ENCODE peak calls at places on chromosomes 12 and 14, in six cellular contexts. I, R, S, T, V and N are unnamed samples. For H3K4me1, the result is how much of the 10 kb centered on the place peaks cover.

GRCh38 chr12:48794870-48795269 is 6.0 kb upstream of the ADCY6 start:
- DNase-seq in S (no peak), V (no peak), I (peak), R (no peak), T (no peak), N (no peak)

GRCh38 chr14:47507866-47508265 is 167.5 kb downstream of the MDGA2 start:
- DNase-seq in T (no peak), S (no peak), R (no peak), I (no peak), V (no peak), N (no peak)

GRCh38 chr12:12839886-12840285 is 26.7 kb downstream of the DDX47 start:
- DNase-seq in V (peak), R (no peak), S (peak), I (peak), T (peak), N (no peak)

GRCh38 chr12:80443974-80444666 is at the start of gene PTPRQ:
- DNase-seq in T (no peak), I (peak), S (no peak), V (no peak), R (no peak), N (no peak)

GRCh38 chr12:131103614-131104463 is 150.1 kb downstream of the ADGRD1 start:
- DNase-seq in T (no peak), R (peak), V (no peak), I (no peak), S (no peak), N (no peak)

GRCh38 chr14:106204063-106204462 is 677.7 kb downstream of the TMEM121 start:
- DNase-seq in V (no peak), R (no peak), I (no peak), S (no peak), T (no peak), N (no peak)

GRCh38 chr12:132276066-132276719 is 53.2 kb downstream of the GALNT9 start:
- DNase-seq in V (no peak), I (no peak), T (no peak), S (no peak), R (no peak), N (peak)

GRCh38 chr14:76742961-76743360 is 18.3 kb upstream of the VASH1 start:
- DNase-seq in S (peak), R (no peak), I (no peak), T (no peak), V (no peak), N (no peak)

GRCh38 chr14:81234268-81234667 is 13.5 kb upstream of the GTF2A1 start:
- DNase-seq in I (no peak), R (no peak), T (no peak), S (no peak), V (no peak), N (no peak)

GRCh38 chr12:18361431-18361830 is 100.1 kb downstream of the PIK3C2G start:
- DNase-seq in V (no peak), R (no peak), T (no peak), S (no peak), I (no peak), N (no peak)
- TF ChIP-seq CTCF in V (no peak), R (no peak), T (peak), S (no peak), I (no peak), N (no peak)

GRCh38 chr12:124407074-124407473 is 112.2 kb downstream of the RFLNA start:
- DNase-seq in S (no peak), R (no peak), V (no peak), T (no peak), I (no peak), N (no peak)
- H3K4me1 ChIP-seq in S (under half), R (under half), V (under half), T (under half), I (under half), N (under half)

GRCh38 chr14:23566782-23567185 is 807 bp downstream of the AP1G2 start:
- DNase-seq in V (no peak), T (no peak), S (no peak), R (no peak), I (no peak), N (no peak)
- TF ChIP-seq CTCF in V (peak), T (peak), S (no peak), R (no peak), I (peak), N (no peak)

GRCh38 chr14:97527993-97528392 is 730.8 kb downstream of the VRK1 start:
- DNase-seq in R (no peak), I (no peak), S (no peak), V (no peak), T (no peak), N (no peak)
- H3K4me1 ChIP-seq in R (under half), I (under half), S (under half), V (under half), T (under half), N (under half)

DNA sequence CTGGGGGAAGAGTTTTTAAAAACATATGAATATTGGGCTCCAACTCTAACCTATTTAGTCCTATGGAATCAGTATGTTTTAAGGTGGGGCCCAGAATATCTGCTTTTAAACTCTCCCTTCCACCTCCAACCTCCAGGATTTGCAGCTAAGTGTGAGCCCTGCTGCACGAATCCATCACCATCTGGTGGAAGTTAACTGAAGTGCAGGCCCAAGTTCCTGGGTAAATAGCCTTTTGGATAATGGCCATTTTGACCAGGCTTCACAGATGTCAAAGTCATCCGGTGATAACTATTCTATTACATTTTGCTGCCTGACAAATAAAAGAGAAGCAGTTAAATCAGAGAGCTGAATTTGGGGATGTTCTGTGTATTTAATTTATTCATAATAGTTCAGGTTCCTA is 58.1 kb upstream of the RMST start:
- DNase-seq in V (peak), S (peak), R (peak), T (peak), I (peak), N (no peak)
- TF ChIP-seq CTCF in V (peak), S (peak), R (peak), T (peak), I (peak), N (peak)

GRCh38 chr12:58916153-58916709 is 4.1 kb downstream of the LRIG3 start:
- DNase-seq in T (no peak), I (no peak), R (no peak), S (no peak), V (no peak), N (no peak)

GRCh38 chr12:58916891-58917570 is 3.3 kb downstream of the LRIG3 start:
- DNase-seq in R (no peak), V (no peak), S (no peak), T (no peak), I (peak), N (no peak)

GRCh38 chr12:58917699-58918334 is 2.5 kb downstream of the LRIG3 start:
- DNase-seq in R (no peak), T (no peak), V (no peak), I (no peak), S (no peak), N (no peak)

GRCh38 chr12:58915634-58916033 is 4.7 kb downstream of the LRIG3 start:
- DNase-seq in T (no peak), I (peak), R (no peak), S (no peak), V (no peak), N (no peak)

GRCh38 chr12:58914457-58914856 is 5.8 kb downstream of the LRIG3 start:
- DNase-seq in S (no peak), V (no peak), R (no peak), I (no peak), T (no peak), N (no peak)
- H3K4me1 ChIP-seq in S (under half), V (under half), R (under half), I (under half), T (under half), N (under half)

DNA sequence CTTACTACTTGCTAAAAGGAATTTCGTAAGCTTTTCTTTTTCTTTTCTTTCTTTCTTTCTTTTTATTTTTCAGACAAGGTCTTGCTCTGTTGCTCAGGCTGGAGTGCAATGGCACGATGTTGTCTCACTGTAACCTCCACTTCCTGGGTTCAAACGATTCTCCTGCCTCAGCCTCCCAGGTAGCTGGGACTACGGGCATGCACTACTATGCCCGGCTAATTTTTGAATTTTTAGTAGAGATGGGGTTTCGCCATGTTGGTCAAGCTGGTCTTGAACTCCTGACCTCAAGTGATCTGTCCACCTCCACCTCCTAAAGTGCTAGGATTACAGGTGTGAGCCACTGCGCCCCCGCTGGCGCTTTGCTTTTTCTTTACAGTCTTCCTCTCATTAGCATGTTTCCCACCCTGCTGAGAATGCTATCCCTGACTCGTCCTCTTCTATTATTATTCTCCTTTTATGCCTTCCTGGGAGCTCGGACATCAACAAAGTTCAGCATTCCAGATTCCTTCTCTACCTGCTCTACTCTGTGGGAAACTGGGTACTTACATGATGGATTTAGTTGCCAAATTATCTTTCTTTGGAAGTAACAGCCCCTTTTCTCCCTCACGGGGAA is 3.1 kb downstream of the MTHFD1 start:
- DNase-seq in T (no peak), S (no peak), R (no peak), I (no peak), V (no peak), N (no peak)
- TF ChIP-seq CTCF in T (no peak), S (no peak), R (no peak), I (no peak), V (no peak), N (no peak)

GRCh38 chr12:27552886-27553560 is 29.0 kb downstream of the PPFIBP1 start:
- DNase-seq in I (peak), T (no peak), R (no peak), V (no peak), S (peak), N (no peak)

GRCh38 chr12:27551172-27551840 is 27.3 kb downstream of the PPFIBP1 start:
- DNase-seq in V (no peak), T (no peak), I (no peak), S (no peak), R (no peak), N (no peak)

GRCh38 chr12:27550653-27550975 is 26.6 kb downstream of the PPFIBP1 start:
- DNase-seq in I (no peak), S (no peak), V (no peak), T (no peak), R (no peak), N (no peak)

GRCh38 chr12:27554003-27554402 is 30.0 kb downstream of the PPFIBP1 start:
- DNase-seq in I (no peak), S (no peak), T (no peak), V (no peak), R (no peak), N (no peak)

DNA sequence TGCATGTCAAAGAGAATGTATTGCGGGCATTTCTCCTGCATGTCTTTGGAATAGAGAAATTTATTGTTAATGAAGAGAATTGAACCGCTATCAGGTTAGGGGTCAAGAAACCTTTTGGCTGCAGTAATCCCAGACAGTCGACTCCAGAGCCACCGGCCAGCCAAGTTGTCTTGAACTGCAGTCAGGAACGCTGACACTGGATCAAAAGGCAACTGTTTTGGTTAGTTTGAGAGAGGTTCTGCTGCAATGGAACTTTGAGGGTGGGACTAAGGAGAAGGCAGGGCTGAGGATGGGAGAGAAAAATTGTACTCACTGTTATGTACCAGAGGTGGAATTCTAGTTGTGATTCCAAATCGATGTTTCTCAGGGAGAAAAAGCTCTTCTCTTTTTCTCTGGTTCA is 28.2 kb downstream of the PPFIBP1 start:
- DNase-seq in V (no peak), R (no peak), S (no peak), I (no peak), T (no peak), N (no peak)
- H3K4me1 ChIP-seq in V (half or more), R (under half), S (half or more), I (under half), T (half or more), N (half or more)

DNA sequence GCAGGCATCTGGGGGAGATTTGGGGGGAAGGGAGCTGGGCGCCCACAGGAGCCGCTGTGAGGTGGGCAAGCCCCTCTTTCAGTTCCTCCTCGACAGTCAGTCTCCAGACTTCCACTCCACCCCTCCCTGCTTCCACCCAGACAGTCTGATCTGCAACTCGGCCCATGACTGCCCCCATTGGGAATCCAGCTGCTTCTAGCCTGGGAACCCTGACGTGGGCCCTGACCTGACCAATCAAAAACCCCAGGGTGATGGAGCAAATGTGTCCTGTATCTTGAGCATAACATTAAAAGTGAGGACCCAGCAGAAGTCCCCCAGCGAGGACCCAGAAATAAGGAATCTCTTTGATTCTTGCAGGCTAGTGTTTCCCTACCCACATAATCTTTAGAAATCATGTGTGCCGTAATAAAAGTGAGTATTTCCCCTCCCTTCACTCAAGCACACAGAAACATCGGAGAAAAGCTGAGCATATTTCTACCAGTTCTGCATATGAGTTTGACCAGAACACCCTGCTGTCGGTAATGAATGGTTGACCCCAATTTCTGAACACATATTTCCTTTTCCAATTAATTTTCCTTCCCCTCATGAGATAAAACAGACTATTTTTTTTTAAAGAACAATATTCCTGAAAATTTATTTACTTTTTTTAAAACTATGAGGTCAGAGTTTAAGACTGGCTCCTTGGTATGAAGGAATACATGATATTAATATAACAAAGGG is 6.4 kb downstream of the SSH1 start:
- DNase-seq in R (no peak), T (no peak), V (peak), I (peak), S (peak), N (peak)
- TF ChIP-seq CTCF in R (no peak), T (no peak), V (peak), I (peak), S (no peak), N (peak)